ENCODE peak calls at places on chromosome 16, in ten cellular contexts. H is neuronal stem cell; Z is uterus; R is fibroblast of lung; Q is left ventricle myocardium inferior; P is esophagus squamous epithelium; E is body of pancreas; O is heart left ventricle; W is breast epithelium; J is effector memory CD4-positive, alpha-beta T cell. N is an unnamed sample. For H3K4me1, the result is how much of the 10 kb centered on the place peaks cover.

GRCh38 chr16:88194397-88195020 is 188.2 kb upstream of the ZNF469 start:
- DNase-seq in W (no peak), R (peak), Q (no peak), P (no peak), O (no peak), H (no peak), J (no peak), E (no peak), Z (no peak), N (no peak)

GRCh38 chr16:84720180-84720579 is 20.4 kb downstream of the USP10 start:
- DNase-seq in P (no peak), Q (no peak), W (no peak), J (no peak), H (no peak), E (no peak), Z (no peak), O (no peak), R (peak), N (no peak)

GRCh38 chr16:68408967-68409366 is 39.3 kb downstream of the SMPD3 start:
- DNase-seq in P (no peak), Q (no peak), R (no peak), O (no peak), W (no peak), E (no peak), H (peak), Z (no peak), J (no peak), N (no peak)

GRCh38 chr16:50509521-50510341 is 38.5 kb upstream of the NKD1 start:
- DNase-seq in E (peak), W (no peak), R (peak), H (peak), P (no peak), Z (no peak), Q (no peak), J (peak), O (no peak), N (peak)

GRCh38 chr16:80300876-80301275 is 239.9 kb upstream of the DYNLRB2 start:
- DNase-seq in Z (no peak), Q (no peak), R (peak), W (no peak), J (no peak), E (no peak), P (no peak), H (no peak), O (no peak), N (peak)

GRCh38 chr16:84484579-84485254 is 19.7 kb downstream of the MEAK7 start:
- DNase-seq in P (no peak), J (no peak), E (no peak), R (peak), O (peak), Z (peak), H (no peak), W (peak), Q (peak), N (peak)

GRCh38 chr16:79795556-79795955 is 195.0 kb upstream of the MAF start:
- DNase-seq in E (no peak), Z (no peak), Q (no peak), P (no peak), R (no peak), J (no peak), H (no peak), W (no peak), O (no peak), N (no peak)

GRCh38 chr16:51326131-51326856 is 175.2 kb upstream of the SALL1 start:
- DNase-seq in H (no peak), Z (peak), Q (no peak), E (no peak), J (no peak), O (no peak), R (peak), W (no peak), P (no peak), N (no peak)

GRCh38 chr16:1688807-1689560 is 10.9 kb downstream of the JPT2 start:
- DNase-seq in J (no peak), H (no peak), R (peak), P (no peak), W (no peak), Z (no peak), E (peak), Q (no peak), O (peak), N (peak)

GRCh38 chr16:29674188-29674587 is 4.8 kb upstream of the QPRT start:
- DNase-seq in O (no peak), J (no peak), W (no peak), E (no peak), Q (peak), P (no peak), R (peak), H (no peak), Z (peak), N (no peak)

GRCh38 chr16:86942469-86943175 is 364.3 kb downstream of the FOXL1 start:
- DNase-seq in P (no peak), H (no peak), Q (no peak), O (no peak), J (no peak), W (no peak), E (no peak), R (peak), Z (no peak), N (no peak)

GRCh38 chr16:1998360-1998835 is 8.6 kb downstream of the SYNGR3 start:
- DNase-seq in E (no peak), J (no peak), R (no peak), W (no peak), Z (no peak), P (no peak), Q (no peak), H (no peak), O (no peak), N (no peak)

GRCh38 chr16:55330726-55331647 is 7.0 kb downstream of the IRX6 start:
- DNase-seq in R (no peak), W (no peak), Q (no peak), J (no peak), P (no peak), E (no peak), Z (no peak), H (no peak), O (no peak), N (no peak)

GRCh38 chr16:4213721-4214120 is 28.2 kb downstream of the SRL start:
- DNase-seq in Q (no peak), R (no peak), H (no peak), O (no peak), W (no peak), E (no peak), Z (no peak), J (no peak), P (no peak), N (no peak)

GRCh38 chr16:23691483-23692189 is 12.9 kb downstream of the PLK1 start:
- DNase-seq in P (no peak), J (no peak), E (no peak), O (no peak), W (no peak), Q (no peak), R (peak), Z (no peak), H (no peak), N (peak)

GRCh38 chr16:81634380-81635121 is 144.5 kb upstream of the PLCG2 start:
- DNase-seq in J (no peak), Q (no peak), E (no peak), Z (peak), H (no peak), R (peak), O (no peak), P (no peak), W (no peak), N (peak)

GRCh38 chr16:4327386-4327781 is 11.5 kb downstream of the GLIS2 start:
- DNase-seq in W (no peak), H (no peak), R (no peak), Z (no peak), J (no peak), P (no peak), E (no peak), Q (no peak), O (no peak), N (no peak)

GRCh38 chr16:19288872-19289799 is 3.6 kb downstream of the CLEC19A start:
- DNase-seq in W (no peak), Q (no peak), E (no peak), P (no peak), H (no peak), Z (no peak), J (no peak), R (no peak), O (no peak), N (no peak)

GRCh38 chr16:13186813-13187212 is 285.4 kb downstream of the SHISA9 start:
- DNase-seq in O (no peak), J (no peak), Q (no peak), W (no peak), Z (no peak), H (no peak), E (no peak), P (no peak), R (no peak), N (no peak)

GRCh38 chr16:29826342-29826695 is 6.1 kb downstream of the MVP start:
- DNase-seq in J (no peak), H (no peak), R (no peak), E (no peak), Z (no peak), P (no peak), Q (no peak), W (no peak), O (no peak), N (no peak)

GRCh38 chr16:81445926-81446317 is 1.3 kb downstream of the CMIP start:
- DNase-seq in O (no peak), Q (no peak), W (no peak), J (no peak), Z (no peak), R (no peak), P (no peak), E (no peak), H (no peak), N (peak)

GRCh38 chr16:67702130-67702529 is 17.0 kb downstream of the GFOD2 start:
- DNase-seq in Q (no peak), W (no peak), Z (no peak), P (no peak), R (no peak), H (no peak), E (no peak), O (no peak), J (no peak), N (no peak)

GRCh38 chr16:5776876-5777275 is 679.3 kb upstream of the EEF2KMT start:
- DNase-seq in Q (no peak), J (no peak), H (no peak), W (no peak), R (no peak), E (no peak), P (no peak), O (no peak), Z (no peak), N (no peak)

GRCh38 chr16:86289907-86290306 is 220.4 kb upstream of the FOXF1 start:
- DNase-seq in J (no peak), Z (no peak), W (no peak), O (no peak), H (no peak), Q (no peak), E (no peak), P (no peak), R (no peak), N (no peak)

GRCh38 chr16:84600343-84601229 is 17.3 kb downstream of the COTL1 start:
- DNase-seq in R (peak), Z (no peak), E (no peak), J (no peak), P (no peak), Q (no peak), O (no peak), H (no peak), W (no peak), N (no peak)

GRCh38 chr16:31064882-31065461 is 9.1 kb downstream of the ZNF668 start:
- DNase-seq in R (peak), E (no peak), O (peak), J (no peak), Z (peak), Q (peak), P (no peak), W (no peak), H (no peak), N (no peak)

GRCh38 chr16:3612510-3613466 is 1.4 kb upstream of the SLX4 start:
- DNase-seq in R (no peak), H (no peak), P (no peak), E (no peak), Z (no peak), Q (no peak), W (no peak), O (no peak), J (no peak), N (no peak)

GRCh38 chr16:50045412-50045811 is 20.4 kb upstream of the HEATR3 start:
- DNase-seq in H (no peak), E (no peak), Z (no peak), J (no peak), W (no peak), P (no peak), O (no peak), Q (no peak), R (no peak), N (no peak)

GRCh38 chr16:75491876-75492275 is 3.4 kb downstream of the CHST6 start:
- DNase-seq in R (no peak), O (no peak), E (no peak), W (no peak), H (no peak), Q (no peak), P (no peak), Z (no peak), J (no peak), N (peak)

GRCh38 chr16:626174-626765 is 4.5 kb upstream of the WFIKKN1 start:
- DNase-seq in O (no peak), Q (no peak), R (no peak), Z (peak), J (no peak), E (no peak), W (no peak), P (no peak), H (no peak), N (no peak)

GRCh38 chr16:626787-627457 is 3.9 kb upstream of the WFIKKN1 start:
- DNase-seq in H (no peak), O (no peak), R (peak), Z (peak), E (peak), Q (no peak), J (no peak), P (no peak), W (no peak), N (peak)

GRCh38 chr16:629289-630023 is 1.3 kb upstream of the WFIKKN1 start:
- DNase-seq in Q (no peak), O (no peak), R (no peak), W (no peak), E (peak), H (peak), J (no peak), Z (peak), P (no peak), N (peak)

GRCh38 chr16:628321-629061 is 2.3 kb upstream of the WFIKKN1 start:
- DNase-seq in Q (no peak), P (no peak), Z (no peak), E (no peak), H (no peak), J (no peak), O (no peak), R (no peak), W (no peak), N (no peak)

DNA sequence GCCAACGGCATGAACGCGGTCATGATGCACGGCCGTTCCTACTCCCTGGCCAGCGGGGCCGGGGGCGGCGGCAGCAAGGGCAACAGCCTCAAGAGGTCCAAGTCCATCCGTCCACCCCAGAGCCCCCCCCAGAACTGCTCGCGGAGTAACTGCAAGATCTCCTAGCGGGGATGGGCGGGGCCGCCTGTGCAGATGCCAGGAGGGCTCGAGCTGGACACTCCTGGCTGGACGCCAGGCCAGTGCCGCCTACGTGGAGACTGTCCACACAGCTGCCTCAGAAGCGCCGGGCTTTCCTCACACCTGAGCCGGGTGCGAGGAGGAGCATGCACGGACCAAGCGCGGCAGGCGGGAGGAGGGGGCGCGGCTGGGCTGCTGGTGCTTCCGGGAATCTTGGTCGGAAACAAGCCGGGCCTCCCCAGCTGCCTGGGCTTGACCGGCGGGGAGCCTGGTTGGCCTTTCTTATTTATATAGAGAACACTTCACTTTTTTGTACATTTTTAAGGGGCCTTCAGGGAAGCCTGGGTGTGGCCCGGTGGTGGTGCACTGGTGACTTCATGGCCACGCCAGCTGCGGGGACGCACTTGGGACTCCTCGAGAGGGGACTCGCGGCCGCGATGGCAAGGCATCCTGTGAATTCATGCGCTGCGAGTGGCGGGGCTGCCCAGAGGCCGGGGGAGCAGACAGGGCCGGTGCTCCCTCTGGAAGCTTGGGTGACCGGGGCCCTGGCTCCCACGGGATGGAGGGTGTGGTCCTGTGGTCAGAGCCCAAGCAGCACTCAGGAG is 3.1 kb upstream of the WFIKKN1 start:
- DNase-seq in O (no peak), P (no peak), W (no peak), Q (no peak), E (peak), J (no peak), Z (peak), H (no peak), R (peak), N (no peak)
- H3K4me1 ChIP-seq in O (under half), P (under half), W (under half), Q (under half), E (under half), J (under half), Z (under half), H (under half), R (under half), N (under half)

DNA sequence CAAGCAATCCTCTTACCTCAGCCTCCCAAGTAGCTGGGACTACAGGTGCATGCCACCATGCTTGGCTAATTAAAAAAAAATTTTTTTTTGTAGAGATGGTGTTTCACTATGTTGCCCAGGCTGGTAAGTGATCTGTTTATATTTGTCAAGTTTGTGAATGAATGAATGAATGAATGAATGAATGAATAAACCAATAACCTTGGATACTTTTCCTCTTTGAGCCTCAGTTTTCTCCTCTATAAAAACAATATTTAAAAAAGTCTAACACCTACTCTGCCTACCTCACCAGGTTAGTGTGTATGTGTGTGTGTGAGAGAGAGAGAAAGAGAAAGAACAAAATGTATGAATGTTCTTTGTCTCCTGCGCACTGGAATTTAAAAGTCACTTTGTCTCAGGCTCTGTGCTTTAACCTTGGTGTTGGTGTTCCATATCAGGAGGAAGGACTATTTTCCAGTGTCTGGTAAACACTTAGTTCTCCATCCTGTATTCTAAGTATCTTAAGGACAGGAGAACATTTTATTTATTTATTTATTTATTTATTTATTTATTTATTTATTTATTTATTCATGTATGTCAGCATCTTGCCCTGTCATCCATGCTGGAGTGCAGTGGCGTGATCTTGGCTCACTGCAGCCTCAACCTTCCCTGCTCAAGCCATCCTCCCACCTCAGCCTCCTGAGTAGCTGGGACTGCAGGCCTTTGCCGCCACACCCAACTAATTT is 27.1 kb downstream of the CHD9 start:
- DNase-seq in J (no peak), W (no peak), O (no peak), H (no peak), Z (no peak), R (no peak), E (no peak), Q (no peak), P (no peak), N (no peak)
- H3K27ac ChIP-seq in J (no peak), W (peak), O (peak), H (no peak), Z (no peak), R (no peak), E (no peak), Q (peak), P (peak), N (no peak)

GRCh38 chr16:56984639-56985038 is 4.7 kb upstream of the NLRC5 start:
- DNase-seq in O (no peak), H (no peak), W (no peak), E (no peak), Z (no peak), Q (no peak), P (no peak), J (no peak), R (no peak), N (no peak)

GRCh38 chr16:56985288-56985961 is 3.9 kb upstream of the NLRC5 start:
- DNase-seq in J (no peak), Z (peak), E (no peak), W (no peak), Q (peak), O (peak), H (no peak), P (no peak), R (peak), N (no peak)

GRCh38 chr16:56981729-56982271 is 7.6 kb upstream of the NLRC5 start:
- DNase-seq in Q (no peak), P (no peak), Z (no peak), W (no peak), R (no peak), O (no peak), E (no peak), H (no peak), J (no peak), N (no peak)

GRCh38 chr16:56982695-56983094 is 6.7 kb upstream of the NLRC5 start:
- DNase-seq in J (no peak), E (no peak), W (no peak), O (no peak), Q (no peak), Z (no peak), P (no peak), R (no peak), H (no peak), N (no peak)

DNA sequence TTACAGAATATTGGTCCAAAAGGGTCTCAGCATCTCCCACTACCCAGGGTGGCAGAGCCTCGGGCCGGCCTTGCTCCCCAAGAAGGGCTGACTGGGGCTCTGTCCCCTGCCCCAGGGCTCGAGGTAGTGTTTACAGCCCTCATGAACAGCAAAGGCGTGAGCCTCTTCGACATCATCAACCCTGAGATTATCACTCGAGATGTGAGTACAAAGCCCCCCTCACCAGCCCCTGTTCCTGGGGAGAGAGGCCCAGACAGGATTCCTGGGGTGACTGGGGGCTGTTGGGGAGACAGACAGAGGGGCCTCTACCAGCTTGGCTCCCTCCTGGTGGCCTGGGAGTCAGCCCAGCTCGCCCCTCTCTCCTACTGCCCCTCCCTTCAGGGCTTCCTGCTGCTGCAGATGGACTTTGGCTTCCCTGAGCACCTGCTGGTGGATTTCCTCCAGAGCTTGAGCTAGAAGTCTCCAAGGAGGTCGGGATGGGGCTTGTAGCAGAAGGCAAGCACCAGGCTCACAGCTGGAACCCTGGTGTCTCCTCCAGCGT is 6.1 kb upstream of the NLRC5 start:
- DNase-seq in J (no peak), Q (no peak), Z (no peak), E (no peak), P (no peak), O (no peak), H (no peak), W (no peak), R (no peak), N (no peak)
- H3K4me1 ChIP-seq in J (under half), Q (under half), Z (under half), E (under half), P (under half), O (under half), H (under half), W (under half), R (under half), N (under half)

DNA sequence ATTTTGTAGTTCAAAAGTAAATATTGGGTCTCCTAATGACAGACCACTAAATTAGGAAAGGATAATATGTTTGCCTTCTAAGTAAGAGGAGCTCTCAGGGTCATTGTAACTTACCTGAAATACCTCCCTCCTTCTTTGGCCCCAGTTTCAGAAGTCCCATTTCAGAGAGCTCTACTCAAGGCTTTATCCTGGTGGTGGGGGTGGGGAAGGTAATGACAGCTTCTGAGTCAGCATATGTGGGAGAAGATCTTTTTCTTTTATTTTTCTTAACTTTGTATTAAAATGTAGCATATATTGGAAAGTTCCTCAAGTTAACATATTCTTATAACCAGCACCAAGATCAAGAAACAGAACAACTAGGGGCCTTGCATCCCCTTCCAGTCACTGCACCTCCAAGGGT is 16.9 kb upstream of the GINS3 start:
- DNase-seq in Z (no peak), O (no peak), E (no peak), H (no peak), J (no peak), P (no peak), R (no peak), Q (no peak), W (no peak), N (no peak)
- H3K27ac ChIP-seq in Z (no peak), O (no peak), E (no peak), H (no peak), J (no peak), P (no peak), R (no peak), Q (no peak), W (no peak), N (no peak)